ENCODE peak calls at places on chromosomes 3 and 15, in five cellular contexts. S is H1, C is GM12878, T is K562, M is HepG2. G is an unnamed sample.

GRCh38 chr15:35994861-35995260 is 448.9 kb upstream of the DPH6 start:
- DNase-seq in T (no peak), M (no peak), C (no peak), S (no peak), G (no peak)

GRCh38 chr15:66514586-66514985 is 9.5 kb downstream of the ZWILCH start:
- DNase-seq in C (no peak), M (no peak), S (no peak), T (no peak), G (no peak)

GRCh38 chr3:27666708-27667107 is 55.4 kb downstream of the EOMES start:
- DNase-seq in T (no peak), C (no peak), M (no peak), S (peak; percentile 41), G (no peak)

GRCh38 chr3:184540777-184541681 is 20.6 kb upstream of the EPHB3 start:
- DNase-seq in M (peak; percentile 56), S (peak; percentile 83), T (peak; percentile 56), C (no peak), G (peak; percentile 86)

GRCh38 chr15:42919794-42920280 is 741 bp downstream of the TTBK2 start:
- DNase-seq in S (no peak), C (no peak), T (peak; percentile 22), M (peak; percentile 29), G (no peak)

GRCh38 chr3:115999598-115999997 is 376.3 kb downstream of the GAP43 start:
- DNase-seq in T (no peak), M (no peak), S (no peak), C (no peak), G (no peak)

GRCh38 chr15:52100807-52101206 is 11.8 kb downstream of the BCL2L10 start:
- DNase-seq in S (no peak), T (peak; percentile 22), M (no peak), C (peak; percentile 69), G (peak; percentile 35)

GRCh38 chr3:187986514-187986934 is 167.4 kb upstream of the LPP start:
- DNase-seq in C (no peak), T (no peak), S (no peak), M (no peak), G (peak; percentile 19)

GRCh38 chr3:152511904-152512303 is 243.2 kb downstream of the MBNL1 start:
- DNase-seq in C (peak; percentile 77), S (no peak), M (no peak), T (no peak), G (no peak)

GRCh38 chr3:122660575-122660974 is 20.1 kb upstream of the PARP14 start:
- DNase-seq in C (no peak), T (no peak), S (peak; percentile 43), M (peak; percentile 23), G (no peak)

GRCh38 chr3:87173776-87174175 is 53.3 kb upstream of the CHMP2B start:
- DNase-seq in S (no peak), M (no peak), T (no peak), C (no peak), G (no peak)

GRCh38 chr15:65824031-65824743 is 32.1 kb upstream of the DENND4A start:
- DNase-seq in S (no peak), T (peak; percentile 58), M (peak; percentile 81), C (no peak), G (peak; percentile 58)

GRCh38 chr3:29381595-29381994 is 100.7 kb downstream of the RBMS3 start:
- DNase-seq in C (no peak), T (no peak), S (no peak), M (no peak), G (no peak)
- TF ChIP-seq POLR2A in C (no peak), T (no peak), S (no peak), M (no peak), G (no peak)

DNA sequence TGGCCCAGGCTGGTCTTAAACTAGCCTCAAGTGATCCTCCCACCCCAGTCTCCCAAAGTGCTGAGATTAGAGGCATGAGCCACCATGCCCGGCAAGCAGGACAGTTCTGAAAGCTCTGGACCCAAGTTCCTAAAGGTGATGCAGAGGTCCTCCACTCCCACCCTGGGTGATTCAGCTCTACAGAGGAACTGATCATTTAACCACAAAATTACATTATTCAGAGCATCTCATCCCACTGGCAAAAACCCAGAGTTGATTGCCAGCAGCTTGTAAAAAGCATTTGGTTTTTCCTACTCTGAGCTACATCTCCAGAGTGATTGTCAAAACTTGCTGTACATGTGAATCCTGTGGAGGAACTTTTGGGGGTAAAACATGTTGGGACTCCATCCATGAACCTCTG is 60.2 kb downstream of the SLTM start:
- DNase-seq in T (no peak), S (no peak), M (no peak), C (no peak), G (no peak)
- TF ChIP-seq MAX in T (no peak), S (no peak), M (no peak), C (no peak), G (no peak)

GRCh38 chr3:148077318-148077923 is 620.3 kb upstream of the AGTR1 start:
- DNase-seq in M (peak; percentile 6), C (no peak), S (no peak), T (no peak), G (peak; percentile 26)
- TF ChIP-seq JUND in M (no peak), C (no peak), S (no peak), T (no peak), G (no peak)

GRCh38 chr3:101829878-101830277 is 19.4 kb upstream of the NFKBIZ start:
- DNase-seq in M (no peak), C (no peak), S (no peak), T (no peak), G (no peak)

GRCh38 chr3:101827211-101828174 is 21.8 kb upstream of the NFKBIZ start:
- DNase-seq in M (peak; percentile 59), S (no peak), C (peak; percentile 93), T (peak; percentile 24), G (peak; percentile 52)

GRCh38 chr3:101825904-101826445 is 23.3 kb upstream of the NFKBIZ start:
- DNase-seq in M (no peak), S (no peak), T (no peak), C (no peak), G (no peak)

GRCh38 chr3:101828289-101828688 is 21.0 kb upstream of the NFKBIZ start:
- DNase-seq in T (no peak), C (no peak), S (no peak), M (no peak), G (no peak)

GRCh38 chr3:101829066-101829830 is 20.1 kb upstream of the NFKBIZ start:
- DNase-seq in M (no peak), T (no peak), S (no peak), C (no peak), G (no peak)
- TF ChIP-seq POLR2A in M (no peak), T (no peak), S (no peak), C (peak; percentile 82), G (no peak)

GRCh38 chr15:80684697-80685096 is 10.4 kb upstream of the ABHD17C start:
- DNase-seq in T (no peak), C (no peak), M (no peak), S (no peak), G (no peak)

GRCh38 chr15:80685628-80686027 is 9.5 kb upstream of the ABHD17C start:
- DNase-seq in M (no peak), C (no peak), S (no peak), T (no peak), G (no peak)

GRCh38 chr15:80691575-80691974 is 3.5 kb upstream of the ABHD17C start:
- DNase-seq in M (peak; percentile 33), C (no peak), S (no peak), T (no peak), G (no peak)

GRCh38 chr15:80689716-80690115 is 5.4 kb upstream of the ABHD17C start:
- DNase-seq in C (no peak), T (no peak), S (no peak), M (no peak), G (no peak)

DNA sequence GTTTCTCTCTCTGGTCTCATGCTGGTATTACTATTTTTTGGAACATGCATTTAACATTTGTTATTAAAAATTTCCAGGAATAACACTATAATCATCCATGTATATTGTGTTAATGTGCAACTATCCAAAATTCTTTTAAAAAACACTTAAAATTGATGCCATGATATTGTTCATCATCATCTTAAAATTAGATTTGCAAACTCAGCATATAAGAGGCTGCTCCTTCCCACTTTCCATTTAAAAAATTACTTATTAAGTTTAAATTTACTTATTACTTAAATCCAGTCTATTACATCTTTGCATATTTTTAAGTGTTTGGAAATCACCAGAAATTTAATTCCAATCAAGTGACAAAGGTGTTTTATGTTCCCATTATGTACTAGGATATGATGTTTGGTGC is 5.8 kb upstream of the ABHD17C start:
- DNase-seq in C (no peak), S (no peak), M (no peak), T (no peak), G (no peak)
- TF ChIP-seq MAX in C (no peak), S (no peak), M (no peak), T (no peak), G (no peak)

GRCh38 chr15:31469801-31470545 is 143.3 kb downstream of the KLF13 start:
- DNase-seq in M (no peak), C (no peak), T (no peak), S (no peak), G (no peak)
- TF ChIP-seq JUND in M (no peak), C (no peak), T (no peak), S (no peak), G (no peak)

GRCh38 chr15:90936823-90937222 is 1.7 kb downstream of the UNC45A start:
- DNase-seq in C (no peak), S (no peak), M (no peak), T (no peak), G (no peak)

GRCh38 chr15:90933310-90933709 is 961 bp upstream of the HDDC3 start:
- DNase-seq in M (no peak), S (no peak), T (no peak), C (no peak), G (no peak)

GRCh38 chr15:90932660-90932991 is 277 bp upstream of the HDDC3 start:
- DNase-seq in C (no peak), M (no peak), T (no peak), S (no peak), G (no peak)

GRCh38 chr15:90934256-90934948 is 683 bp upstream of the UNC45A start:
- DNase-seq in C (peak; percentile 43), S (no peak), M (peak; percentile 81), T (peak; percentile 75), G (peak; percentile 77)

GRCh38 chr15:90934949-90935751 is at the start of gene UNC45A:
- DNase-seq in M (peak; percentile 78), S (peak; percentile 79), C (peak; percentile 60), T (peak; percentile 97), G (peak; percentile 76)
- TF ChIP-seq POLR2A in M (peak; percentile 54), S (no peak), C (peak; percentile 75), T (peak; percentile 50), G (peak; percentile 67)

GRCh38 chr3:157819415-157819814 is 286.8 kb downstream of the SHOX2 start:
- DNase-seq in S (no peak), M (no peak), T (no peak), C (no peak), G (no peak)
- TF ChIP-seq MAX in S (no peak), M (no peak), T (no peak), C (no peak), G (no peak)